ENCODE peak calls at places on chromosome 17, in five cellular contexts. B is EH, I is iPS-NIHi11, V is T-helper 2 cell, Q is HFF-Myc. D is an unnamed sample.

GRCh38 chr17:48048321-48049140 is at the start of gene NFE2L1:
- DNase-seq in B (peak), I (peak), V (no peak), Q (peak), D (peak)

GRCh38 chr17:68709995-68710780 is 109.0 kb upstream of the FAM20A start:
- DNase-seq in B (peak), I (no peak), V (no peak), Q (peak), D (no peak)

GRCh38 chr17:27423651-27424050 is 32.6 kb upstream of the KSR1 start:
- DNase-seq in B (peak), I (no peak), V (no peak), Q (no peak), D (no peak)

GRCh38 chr17:66495035-66495434 is 192.6 kb downstream of the PRKCA start:
- DNase-seq in B (no peak), I (no peak), V (no peak), Q (no peak), D (no peak)

GRCh38 chr17:7987112-7987893 is 15.1 kb upstream of the GUCY2D start:
- DNase-seq in B (peak), I (no peak), V (no peak), Q (no peak), D (no peak)

GRCh38 chr17:4199818-4200402 is 56.9 kb downstream of the CYB5D2 start:
- DNase-seq in B (peak), I (peak), V (no peak), Q (no peak), D (no peak)

GRCh38 chr17:81601525-81602120 is 35.3 kb downstream of the NPLOC4 start:
- DNase-seq in B (peak), I (peak), V (peak), Q (peak), D (no peak)

GRCh38 chr17:2264023-2264860 is 39.3 kb downstream of the SMG6 start:
- DNase-seq in B (peak), I (no peak), V (no peak), Q (no peak), D (no peak)

GRCh38 chr17:31329221-31329620 is 7.8 kb upstream of the EVI2A start:
- DNase-seq in B (peak), I (no peak), V (no peak), Q (no peak), D (no peak)

D was measured in omental fat pad.